ENCODE peak calls at places on chromosomes 6 and 20, in five cellular contexts. I is prostate gland, G is transverse colon, M is body of pancreas, Q is stomach. N is an unnamed sample.

GRCh38 chr6:57173886-57174510 is 1.9 kb downstream of the BAG2 start:
- DNase-seq in Q (no peak), M (no peak), I (no peak), G (no peak), N (no peak)

GRCh38 chr6:66328181-66328580 is 621.2 kb upstream of the EYS start:
- DNase-seq in G (no peak), Q (no peak), I (no peak), M (no peak), N (no peak)

GRCh38 chr6:167975449-167975848 is 22.0 kb upstream of the KIF25 start:
- DNase-seq in M (no peak), I (no peak), G (no peak), Q (no peak), N (no peak)

GRCh38 chr6:10510592-10511367 is 10.4 kb upstream of the GCNT2 start:
- DNase-seq in G (peak; percentile 73), M (peak; percentile 73), I (peak; percentile 69), Q (peak; percentile 75), N (peak; percentile 75)

GRCh38 chr6:160882741-160883340 is 108.7 kb upstream of the MAP3K4 start:
- DNase-seq in I (no peak), G (no peak), Q (no peak), M (no peak), N (no peak)

GRCh38 chr20:25224941-25225340 is 22.9 kb upstream of the PYGB start:
- DNase-seq in G (no peak), Q (no peak), I (no peak), M (no peak), N (no peak)

GRCh38 chr6:129749749-129750120 is 39.8 kb upstream of the ARHGAP18 start:
- DNase-seq in Q (no peak), G (no peak), I (no peak), M (no peak), N (no peak)

GRCh38 chr6:96059586-96059985 is 43.8 kb downstream of the FUT9 start:
- DNase-seq in Q (no peak), G (no peak), M (no peak), I (no peak), N (no peak)

GRCh38 chr6:136728976-136729515 is 63.2 kb downstream of the MAP3K5 start:
- DNase-seq in I (no peak), M (no peak), G (no peak), Q (no peak), N (no peak)

GRCh38 chr20:63351811-63352591 is 9.1 kb downstream of the CHRNA4 start:
- DNase-seq in G (no peak), Q (no peak), M (no peak), I (no peak), N (no peak)

GRCh38 chr20:23515250-23515939 is 24.5 kb downstream of the CST8 start:
- DNase-seq in M (no peak), G (no peak), Q (no peak), I (no peak), N (no peak)

GRCh38 chr20:48159156-48159971 is 374.1 kb upstream of the SULF2 start:
- DNase-seq in I (no peak), M (no peak), G (no peak), Q (no peak), N (no peak)

GRCh38 chr6:3841066-3841454 is 8.1 kb upstream of the FAM50B start:
- DNase-seq in Q (no peak), G (no peak), M (no peak), I (no peak), N (no peak)

DNA sequence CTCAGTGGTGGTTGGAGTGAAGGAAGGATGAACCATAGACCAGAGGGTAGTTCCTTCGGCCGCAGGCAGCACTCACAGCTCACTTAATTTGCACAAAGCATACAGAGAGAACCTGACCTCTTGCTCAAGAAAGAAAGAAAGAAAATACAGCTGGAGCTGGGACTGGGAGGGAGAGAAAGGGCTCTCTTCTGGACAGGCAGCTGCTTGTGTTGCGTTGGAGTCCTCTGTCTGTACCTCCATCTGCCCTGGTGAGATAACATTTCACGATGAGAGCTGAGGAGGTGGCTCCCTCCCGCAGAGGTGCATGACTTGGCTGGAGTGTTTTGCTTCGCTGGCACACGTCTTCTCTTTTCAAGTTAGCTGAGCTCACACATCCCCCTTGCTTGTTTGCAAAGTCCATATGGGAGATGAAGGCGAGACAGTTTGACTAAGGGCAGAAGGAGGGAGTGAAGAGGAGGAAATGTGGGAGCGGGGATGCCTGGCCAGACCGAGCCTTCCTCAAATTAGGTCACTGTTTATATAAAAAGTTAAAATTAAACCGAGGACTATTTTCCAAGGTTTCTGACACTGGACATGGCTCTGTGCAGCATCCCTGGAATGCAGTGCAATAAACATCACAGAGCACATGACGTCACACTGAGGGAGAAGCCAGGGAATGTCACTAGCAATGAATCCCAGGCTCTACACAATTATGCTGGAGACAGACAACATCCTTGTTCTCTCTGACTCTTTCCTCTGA is 359.4 kb downstream of the CD83 start:
- DNase-seq in I (peak; percentile 20), M (peak; percentile 52), Q (peak; percentile 51), G (peak; percentile 74), N (no peak)
- H3K27ac ChIP-seq in I (peak overlapping the region; percentile 48), M (peak overlapping the region; percentile 71), Q (peak overlapping the region; percentile 61), G (peak overlapping the region; percentile 74), N (peak overlapping the region; percentile 77)

GRCh38 chr6:128558021-128558420 is 37.6 kb upstream of the PTPRK start:
- DNase-seq in M (no peak), G (no peak), Q (no peak), I (no peak), N (no peak)

GRCh38 chr6:128557086-128557485 is 36.7 kb upstream of the PTPRK start:
- DNase-seq in Q (no peak), M (no peak), G (no peak), I (no peak), N (no peak)

GRCh38 chr6:128558924-128559323 is 38.5 kb upstream of the PTPRK start:
- DNase-seq in M (no peak), Q (no peak), G (no peak), I (no peak), N (no peak)

GRCh38 chr6:128554302-128554701 is 33.9 kb upstream of the PTPRK start:
- DNase-seq in I (no peak), Q (no peak), M (no peak), G (no peak), N (no peak)
- TF ChIP-seq POLR2A in I (no peak), Q (no peak), M (no peak), G (no peak), N (no peak)

DNA sequence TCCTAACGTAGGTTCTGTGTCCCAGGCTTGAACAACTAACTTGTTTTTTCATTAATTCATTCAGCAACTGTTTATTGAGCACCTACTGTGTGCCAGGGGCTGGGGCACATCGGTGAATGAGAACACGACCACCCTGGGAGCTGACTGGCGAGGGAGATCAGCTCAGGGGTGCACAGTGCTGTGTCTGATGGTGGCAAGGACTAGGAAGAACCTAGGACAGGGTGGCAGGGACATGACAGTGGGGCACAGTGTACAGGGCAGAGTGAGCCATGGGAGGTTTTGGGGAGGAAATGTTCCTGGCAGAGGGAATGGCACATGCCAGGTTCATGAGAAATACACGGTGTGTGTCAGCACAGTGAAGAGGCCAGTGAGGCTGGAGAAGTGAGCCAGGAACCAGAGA is 76.7 kb downstream of the BMP7 start:
- DNase-seq in G (no peak), I (no peak), M (no peak), Q (no peak), N (no peak)
- H3K4me3 ChIP-seq in G (no peak overlapping the region), I (no peak overlapping the region), M (no peak overlapping the region), Q (no peak overlapping the region), N (no peak overlapping the region)

GRCh38 chr6:43806041-43806757 is 36.2 kb downstream of the VEGFA start:
- DNase-seq in M (peak; percentile 82), G (peak; percentile 82), Q (peak; percentile 78), I (no peak), N (peak; percentile 79)
- H3K27ac ChIP-seq in M (peak overlapping the region; percentile 91), G (peak overlapping the region; percentile 76), Q (peak overlapping the region; percentile 84), I (no peak overlapping the region), N (no peak overlapping the region)

GRCh38 chr20:18466894-18467678 is at the start of the genes DZANK1 and POLR3F:
- DNase-seq in M (peak; percentile 95), Q (peak; percentile 96), G (peak; percentile 96), I (peak; percentile 92), N (peak; percentile 95)
- TF ChIP-seq POLR2A in M (peak; percentile 8), Q (no peak), G (peak; percentile 57), I (peak; percentile 15), N (peak; percentile 56)

GRCh38 chr6:135250751-135251356 is 69.7 kb downstream of the MYB start:
- DNase-seq in M (no peak), G (peak; percentile 45), Q (no peak), I (no peak), N (no peak)
- H3K4me3 ChIP-seq in M (no peak overlapping the region), G (no peak overlapping the region), Q (no peak overlapping the region), I (no peak overlapping the region), N (no peak overlapping the region)

DNA sequence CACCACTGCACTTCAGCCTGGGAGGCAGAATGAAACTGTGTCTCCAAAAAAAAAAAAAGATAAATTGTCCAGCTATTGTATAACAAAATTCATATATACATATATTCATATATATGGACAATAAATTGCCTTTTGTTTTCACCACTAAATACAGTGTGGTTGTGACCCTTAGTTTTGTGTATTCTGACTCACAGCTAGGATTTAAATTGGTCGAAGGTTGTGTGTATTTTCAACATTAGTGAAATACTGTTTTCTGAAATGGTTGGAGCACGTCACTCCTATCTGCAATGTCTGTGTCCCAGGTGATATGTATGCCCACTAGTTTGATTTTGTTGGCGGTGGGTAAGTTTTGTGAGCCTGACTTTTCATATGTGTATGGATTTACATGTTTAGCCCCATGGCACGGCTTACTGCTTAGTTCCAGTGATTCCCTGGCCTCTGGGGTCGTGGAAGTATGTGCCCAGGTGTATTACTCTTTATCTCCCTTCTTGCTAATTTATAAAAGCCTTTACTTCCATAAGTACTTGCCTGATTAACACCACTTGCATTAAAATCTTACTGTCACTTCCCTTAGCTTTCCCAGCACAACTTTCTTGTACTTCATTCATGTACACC is 33.3 kb downstream of the JARID2 start:
- DNase-seq in Q (no peak), I (no peak), M (no peak), G (no peak), N (no peak)
- H3K27ac ChIP-seq in Q (no peak overlapping the region), I (no peak overlapping the region), M (no peak overlapping the region), G (no peak overlapping the region), N (no peak overlapping the region)

GRCh38 chr6:27156874-27157460 is 90.5 kb upstream of the PRSS16 start:
- DNase-seq in M (no peak), G (no peak), I (no peak), Q (no peak), N (no peak)

GRCh38 chr6:27159725-27160124 is 87.8 kb upstream of the PRSS16 start:
- DNase-seq in G (no peak), Q (no peak), M (no peak), I (no peak), N (no peak)

GRCh38 chr6:27158316-27158643 is 89.2 kb upstream of the PRSS16 start:
- DNase-seq in Q (no peak), I (no peak), G (no peak), M (no peak), N (no peak)

GRCh38 chr6:27154696-27155095 is 92.8 kb upstream of the PRSS16 start:
- DNase-seq in Q (no peak), M (no peak), I (no peak), G (no peak), N (no peak)

GRCh38 chr6:27157461-27158315 is 89.8 kb upstream of the PRSS16 start:
- DNase-seq in M (peak; percentile 67), G (peak; percentile 74), Q (peak; percentile 59), I (peak; percentile 47), N (peak; percentile 90)
- TF ChIP-seq POLR2A in M (no peak), G (no peak), Q (no peak), I (no peak), N (no peak)

GRCh38 chr6:155106456-155107107 is 111.5 kb downstream of the TIAM2 start:
- DNase-seq in Q (no peak), I (no peak), M (no peak), G (no peak), N (no peak)
- H3K4me3 ChIP-seq in Q (no peak overlapping the region), I (no peak overlapping the region), M (no peak overlapping the region), G (no peak overlapping the region), N (no peak overlapping the region)